ENCODE peak calls at places on chromosomes 2 and 18, in ten cellular contexts. K, Z, Q, D, V, R, E, X, O and A are unnamed samples.

GRCh38 chr2:72142743-72143440 is 4.8 kb downstream of the CYP26B1 start:
- DNase-seq in K (no peak), Z (no peak), Q (peak), D (peak), V (no peak), R (peak), E (peak), X (no peak), O (peak), A (peak)

GRCh38 chr18:61892683-61893303 is at the start of gene RNF152:
- DNase-seq in K (no peak), Z (no peak), Q (no peak), D (peak), V (peak), R (peak), E (peak), X (no peak), O (peak), A (peak)

GRCh38 chr18:28767781-28768211 is 590.9 kb upstream of the CDH2 start:
- DNase-seq in K (peak), Z (no peak), Q (no peak), D (peak), V (no peak), R (no peak), E (no peak), X (no peak), O (no peak), A (no peak)

GRCh38 chr2:207768168-207768890 is 1.4 kb downstream of the FZD5 start:
- DNase-seq in K (no peak), Z (no peak), Q (peak), D (peak), V (peak), R (peak), E (peak), X (peak), O (peak), A (peak)

GRCh38 chr2:288743-289361 is 961 bp upstream of the ALKAL2 start:
- DNase-seq in K (no peak), Z (no peak), Q (no peak), D (no peak), V (no peak), R (peak), E (peak), X (no peak), O (peak), A (no peak)

GRCh38 chr2:181129654-181130053 is 149.2 kb downstream of the UBE2E3 start:
- DNase-seq in K (no peak), Z (no peak), Q (no peak), D (no peak), V (no peak), R (no peak), E (no peak), X (no peak), O (no peak), A (no peak)

GRCh38 chr2:27152102-27152795 is 3.4 kb downstream of the TCF23 start:
- DNase-seq in K (no peak), Z (no peak), Q (no peak), D (no peak), V (no peak), R (peak), E (no peak), X (no peak), O (no peak), A (no peak)

GRCh38 chr2:208189782-208190181 is at the start of gene C2orf80:
- DNase-seq in K (no peak), Z (no peak), Q (no peak), D (no peak), V (no peak), R (no peak), E (no peak), X (no peak), O (no peak), A (no peak)

GRCh38 chr2:1974391-1974790 is 230.1 kb upstream of the PXDN start:
- DNase-seq in K (peak), Z (no peak), Q (no peak), D (peak), V (no peak), R (no peak), E (peak), X (no peak), O (no peak), A (no peak)

GRCh38 chr18:79380816-79381806 is 14.6 kb upstream of the NFATC1 start:
- DNase-seq in K (no peak), Z (no peak), Q (peak), D (peak), V (peak), R (peak), E (peak), X (peak), O (peak), A (peak)

GRCh38 chr2:112055833-112056625 is 960 bp downstream of the TMEM87B start:
- DNase-seq in K (peak), Z (peak), Q (peak), D (peak), V (peak), R (peak), E (peak), X (peak), O (peak), A (peak)

GRCh38 chr2:190183535-190183934 is 121.0 kb upstream of the MSTN start:
- DNase-seq in K (no peak), Z (no peak), Q (no peak), D (no peak), V (no peak), R (no peak), E (no peak), X (no peak), O (no peak), A (no peak)

GRCh38 chr2:185188656-185189055 is 549.9 kb upstream of the FSIP2 start:
- DNase-seq in K (no peak), Z (no peak), Q (no peak), D (no peak), V (no peak), R (no peak), E (no peak), X (no peak), O (no peak), A (no peak)

GRCh38 chr18:37778417-37779165 is 213.0 kb upstream of the CELF4 start:
- DNase-seq in K (peak), Z (peak), Q (no peak), D (peak), V (no peak), R (peak), E (peak), X (peak), O (peak), A (peak)

GRCh38 chr2:232522014-232522854 is 2.0 kb downstream of the PRSS56 start:
- DNase-seq in K (no peak), Z (peak), Q (no peak), D (peak), V (peak), R (peak), E (peak), X (peak), O (peak), A (peak)

GRCh38 chr2:71299507-71299906 is 32.1 kb upstream of the ZNF638 start:
- DNase-seq in K (no peak), Z (no peak), Q (no peak), D (peak), V (no peak), R (no peak), E (no peak), X (no peak), O (no peak), A (no peak)

GRCh38 chr2:137173514-137173913 is 408.2 kb downstream of the THSD7B start:
- DNase-seq in K (peak), Z (peak), Q (no peak), D (peak), V (no peak), R (no peak), E (no peak), X (no peak), O (no peak), A (no peak)

GRCh38 chr2:44170337-44170736 is 1.7 kb downstream of the PPM1B start:
- DNase-seq in K (no peak), Z (no peak), Q (no peak), D (peak), V (no peak), R (no peak), E (no peak), X (no peak), O (no peak), A (no peak)

GRCh38 chr2:73291461-73292315 is 1.7 kb downstream of the EGR4 start:
- DNase-seq in K (no peak), Z (no peak), Q (no peak), D (no peak), V (peak), R (peak), E (no peak), X (peak), O (peak), A (peak)

GRCh38 chr2:61677306-61677705 is 139.2 kb upstream of the XPO1 start:
- DNase-seq in K (no peak), Z (no peak), Q (no peak), D (no peak), V (no peak), R (no peak), E (no peak), X (no peak), O (no peak), A (no peak)

GRCh38 chr2:127218843-127219715 is 1.0 kb downstream of the CYP27C1 start:
- DNase-seq in K (no peak), Z (no peak), Q (no peak), D (peak), V (no peak), R (peak), E (no peak), X (no peak), O (peak), A (peak)

GRCh38 chr2:197869501-197870111 is 65.2 kb downstream of the PLCL1 start:
- DNase-seq in K (peak), Z (no peak), Q (no peak), D (peak), V (peak), R (no peak), E (no peak), X (no peak), O (no peak), A (no peak)

GRCh38 chr2:102975996-102976636 is 214.3 kb downstream of the TMEM182 start:
- DNase-seq in K (no peak), Z (peak), Q (no peak), D (peak), V (no peak), R (peak), E (peak), X (no peak), O (no peak), A (peak)

GRCh38 chr2:110678457-110679336 is 834 bp upstream of the BUB1 start:
- DNase-seq in K (no peak), Z (peak), Q (no peak), D (peak), V (no peak), R (peak), E (peak), X (peak), O (peak), A (peak)

GRCh38 chr18:11020867-11021414 is 128.4 kb downstream of the PIEZO2 start:
- DNase-seq in K (no peak), Z (no peak), Q (no peak), D (no peak), V (no peak), R (no peak), E (no peak), X (no peak), O (no peak), A (no peak)

GRCh38 chr18:59493019-59493418 is 134.0 kb upstream of the LMAN1 start:
- DNase-seq in K (no peak), Z (no peak), Q (no peak), D (no peak), V (no peak), R (no peak), E (no peak), X (no peak), O (no peak), A (no peak)

GRCh38 chr2:54741250-54741649 is 17.8 kb downstream of the EML6 start:
- DNase-seq in K (no peak), Z (no peak), Q (no peak), D (peak), V (no peak), R (no peak), E (no peak), X (no peak), O (no peak), A (no peak)

GRCh38 chr2:157725856-157726255 is 97.2 kb upstream of the ACVR1C start:
- DNase-seq in K (peak), Z (no peak), Q (no peak), D (no peak), V (no peak), R (no peak), E (no peak), X (no peak), O (no peak), A (no peak)

GRCh38 chr2:188978291-188979081 is 4.3 kb downstream of the COL3A1 start:
- DNase-seq in K (peak), Z (peak), Q (no peak), D (peak), V (no peak), R (no peak), E (peak), X (no peak), O (no peak), A (no peak)
- H3K27ac ChIP-seq in K (peak), Z (no peak), Q (peak), D (peak), V (no peak), R (no peak), E (peak), X (peak), O (peak), A (no peak)

DNA sequence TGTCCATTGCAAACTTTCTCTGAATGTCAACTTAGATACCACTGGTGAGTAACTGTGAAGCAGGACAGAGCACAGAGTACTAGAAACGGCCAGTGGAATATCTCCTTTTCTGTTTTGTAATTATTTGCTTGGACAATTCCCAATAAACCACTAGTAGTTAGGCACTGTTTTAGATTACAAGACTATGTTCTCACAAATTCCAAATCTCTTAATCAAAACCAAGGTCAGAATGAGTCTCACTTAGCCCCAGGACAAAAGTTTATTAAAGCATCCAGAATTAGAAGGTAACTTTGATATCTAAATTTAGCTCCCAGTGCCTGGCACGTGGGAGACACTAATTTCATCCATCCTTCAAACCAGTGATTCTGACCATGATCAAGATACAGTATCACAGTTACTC is 89.0 kb downstream of the ZNF521 start:
- DNase-seq in K (no peak), Z (no peak), Q (no peak), D (peak), V (no peak), R (no peak), E (no peak), X (no peak), O (no peak), A (no peak)
- H3K27ac ChIP-seq in K (no peak), Z (no peak), Q (no peak), D (no peak), V (no peak), R (no peak), E (no peak), X (no peak), O (no peak), A (no peak)

GRCh38 chr2:146659976-146660375 is 1184.9 kb upstream of the ACVR2A start:
- DNase-seq in K (no peak), Z (no peak), Q (no peak), D (peak), V (no peak), R (no peak), E (no peak), X (no peak), O (no peak), A (no peak)

GRCh38 chr2:146665801-146666200 is 1179.0 kb upstream of the ACVR2A start:
- DNase-seq in K (no peak), Z (no peak), Q (no peak), D (peak), V (no peak), R (no peak), E (no peak), X (no peak), O (no peak), A (no peak)

GRCh38 chr2:146666336-146666735 is 1178.5 kb upstream of the ACVR2A start:
- DNase-seq in K (no peak), Z (no peak), Q (no peak), D (peak), V (no peak), R (no peak), E (no peak), X (no peak), O (no peak), A (no peak)

DNA sequence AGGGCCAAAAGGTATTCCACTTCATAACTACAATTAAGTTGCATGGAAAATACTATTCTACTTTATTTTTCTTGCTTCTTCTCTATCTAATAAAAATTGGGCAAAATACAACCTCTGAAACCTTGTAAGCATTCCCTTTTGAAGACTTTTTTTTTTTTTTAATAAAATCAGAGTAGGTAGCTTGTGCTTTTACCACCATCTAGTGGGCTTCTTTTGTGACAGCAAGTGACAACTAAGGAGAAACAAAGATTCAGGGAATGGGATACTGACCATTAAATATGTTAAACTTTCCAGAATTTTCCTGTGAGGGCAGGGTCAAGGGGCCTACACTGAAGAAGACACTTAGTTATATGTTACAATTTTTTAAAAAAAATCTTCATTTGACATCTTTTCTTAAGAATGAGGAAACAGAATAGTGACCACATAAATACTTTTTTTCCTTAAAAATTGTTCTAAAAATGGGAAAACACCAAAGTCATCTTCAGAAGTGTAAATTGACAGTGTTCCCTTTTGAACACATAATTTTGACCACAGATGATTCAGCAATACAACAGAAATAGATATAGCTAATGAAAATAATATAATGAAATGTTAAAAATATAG is 1183.2 kb upstream of the ACVR2A start:
- DNase-seq in K (no peak), Z (peak), Q (no peak), D (peak), V (no peak), R (no peak), E (no peak), X (no peak), O (no peak), A (no peak)
- H3K27ac ChIP-seq in K (no peak), Z (no peak), Q (no peak), D (no peak), V (no peak), R (no peak), E (no peak), X (no peak), O (no peak), A (no peak)

GRCh38 chr2:195498839-195499490 is 158.1 kb upstream of the SLC39A10 start:
- DNase-seq in K (peak), Z (no peak), Q (no peak), D (peak), V (no peak), R (no peak), E (no peak), X (no peak), O (no peak), A (no peak)
- H3K27ac ChIP-seq in K (no peak), Z (no peak), Q (no peak), D (peak), V (no peak), R (no peak), E (no peak), X (no peak), O (no peak), A (no peak)

GRCh38 chr18:42310956-42311355 is 355.9 kb downstream of the PIK3C3 start:
- DNase-seq in K (peak), Z (no peak), Q (no peak), D (peak), V (no peak), R (no peak), E (no peak), X (no peak), O (no peak), A (no peak)

DNA sequence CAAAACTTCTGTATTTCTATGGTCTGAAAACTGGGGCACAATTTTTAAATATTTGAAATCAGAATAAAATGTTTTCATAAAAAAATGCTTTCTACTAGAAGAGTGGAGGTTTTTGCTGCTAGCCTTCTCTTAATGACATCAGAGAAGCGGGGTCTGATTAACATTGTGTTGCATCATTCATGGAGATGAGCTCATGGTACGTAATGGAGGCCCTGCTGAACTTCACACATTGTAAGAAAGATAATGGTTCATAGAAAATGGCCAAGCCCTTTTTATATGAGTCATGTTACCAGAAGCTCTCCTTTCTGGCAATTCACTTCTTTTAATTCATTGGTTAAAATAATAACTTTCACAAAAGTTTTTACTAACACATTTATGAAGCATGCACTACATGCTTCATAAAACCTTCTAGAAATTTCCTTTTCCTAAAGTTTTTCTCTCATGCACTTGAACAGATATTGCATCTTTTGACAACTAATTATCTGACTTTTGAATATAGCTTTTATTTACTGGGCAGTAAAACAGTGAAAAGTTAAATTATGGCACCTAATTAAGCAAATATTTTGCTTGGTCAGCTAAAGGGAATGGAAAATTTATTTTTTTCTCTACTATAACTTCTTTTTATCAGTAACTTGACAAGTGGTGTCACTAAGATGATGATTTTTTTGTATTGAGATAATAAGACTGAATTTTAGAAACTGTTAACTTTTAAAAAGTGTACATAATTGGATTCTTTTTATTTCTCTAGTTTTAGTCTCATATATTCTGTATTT is 351.4 kb downstream of the PIK3C3 start:
- DNase-seq in K (no peak), Z (no peak), Q (no peak), D (peak), V (no peak), R (no peak), E (no peak), X (no peak), O (no peak), A (no peak)
- H3K27ac ChIP-seq in K (no peak), Z (no peak), Q (no peak), D (no peak), V (no peak), R (no peak), E (no peak), X (no peak), O (no peak), A (no peak)

DNA sequence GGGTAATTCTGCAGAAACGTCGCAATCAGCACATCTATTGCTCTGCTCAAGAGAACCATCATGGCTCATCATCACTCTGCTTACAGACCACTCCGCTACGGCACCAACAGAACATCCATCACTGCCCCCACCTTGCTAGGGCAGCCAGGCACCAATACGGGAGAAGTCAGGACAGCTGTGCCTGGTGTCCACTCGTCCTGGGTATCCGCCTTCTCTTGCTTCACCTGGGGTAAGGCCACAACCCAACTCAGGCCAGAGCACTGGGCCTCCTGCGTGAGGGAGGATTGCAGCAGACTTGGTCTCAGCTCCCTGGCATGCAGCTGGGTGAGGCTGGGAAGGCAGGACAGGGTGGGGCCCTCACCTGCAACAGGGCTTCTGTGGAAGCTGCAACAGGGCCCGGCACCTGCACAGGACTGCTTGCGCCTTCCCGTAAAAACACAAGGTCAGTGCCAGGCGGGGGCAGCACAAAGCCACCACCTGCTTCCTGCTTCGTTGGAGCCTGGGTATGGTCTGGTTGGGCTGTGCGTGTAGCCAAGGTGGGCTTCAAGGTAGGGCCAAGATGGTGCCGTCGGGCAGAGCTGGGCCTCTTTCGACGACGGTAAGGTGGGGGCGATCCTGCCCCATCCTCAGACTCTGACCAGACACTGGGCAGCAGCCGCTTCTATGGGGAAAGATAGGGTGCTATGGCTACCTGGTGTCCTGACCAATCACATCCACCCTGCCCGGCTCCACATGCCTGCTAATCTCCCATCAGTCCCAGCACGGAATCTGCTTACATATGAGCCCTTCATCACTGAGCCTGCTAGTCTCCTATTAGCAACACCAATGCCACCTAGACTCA is 7.1 kb upstream of the CFAP53 start:
- DNase-seq in K (no peak), Z (no peak), Q (no peak), D (no peak), V (no peak), R (no peak), E (no peak), X (no peak), O (no peak), A (peak)
- H3K27ac ChIP-seq in K (no peak), Z (no peak), Q (no peak), D (no peak), V (no peak), R (no peak), E (no peak), X (no peak), O (no peak), A (no peak)